ENCODE peak calls at places on chromosomes 12 and 14, in nine cellular contexts. L is cardiac muscle cell, V is ovary, B is OCI-LY7, E is right atrium auricular region, R is upper lobe of right lung, N is GM06990, Y is tibial nerve, X is mammary epithelial cell. Z is an unnamed sample. For H3K36me3, the result is how much of the 10 kb centered on the place peaks cover.

GRCh38 chr12:128089961-128090360 is 177.0 kb upstream of the TMEM132C start:
- DNase-seq in L (no peak), V (no peak), B (no peak), E (no peak), R (no peak), N (no peak), Y (no peak), X (no peak), Z (peak)

GRCh38 chr14:103872492-103873113 is 25.2 kb upstream of the PPP1R13B start:
- DNase-seq in L (no peak), V (no peak), B (peak), E (no peak), R (no peak), N (no peak), Y (no peak), X (no peak), Z (peak)

GRCh38 chr12:95173392-95174251 is 43.6 kb downstream of the FGD6 start:
- DNase-seq in L (peak), V (peak), B (no peak), E (peak), R (peak), N (no peak), Y (peak), X (peak), Z (no peak)

GRCh38 chr14:54606631-54607133 is 39.8 kb downstream of the SAMD4A start:
- DNase-seq in L (no peak), V (no peak), B (no peak), E (no peak), R (no peak), N (no peak), Y (no peak), X (peak), Z (no peak)

GRCh38 chr14:52692248-52692962 is 3.0 kb downstream of the ERO1A start:
- DNase-seq in L (no peak), V (no peak), B (peak), E (no peak), R (no peak), N (no peak), Y (no peak), X (no peak), Z (no peak)

GRCh38 chr14:94469261-94469660 is 6.7 kb downstream of the SERPINA9 start:
- DNase-seq in L (no peak), V (no peak), B (no peak), E (peak), R (no peak), N (no peak), Y (no peak), X (no peak), Z (no peak)

GRCh38 chr14:65446159-65446558 is 33.6 kb downstream of the FUT8 start:
- DNase-seq in L (no peak), V (no peak), B (no peak), E (no peak), R (no peak), N (no peak), Y (no peak), X (peak), Z (peak)

GRCh38 chr12:19967486-19967885 is 400.9 kb upstream of the PDE3A start:
- DNase-seq in L (no peak), V (no peak), B (no peak), E (no peak), R (no peak), N (no peak), Y (no peak), X (peak), Z (no peak)

GRCh38 chr14:24881496-24881895 is 168.5 kb downstream of the STXBP6 start:
- DNase-seq in L (no peak), V (no peak), B (no peak), E (no peak), R (no peak), N (no peak), Y (no peak), X (no peak), Z (no peak)

GRCh38 chr12:97435153-97435552 is 27.5 kb upstream of the RMST start:
- DNase-seq in L (no peak), V (no peak), B (no peak), E (no peak), R (no peak), N (no peak), Y (no peak), X (no peak), Z (no peak)

GRCh38 chr14:52175982-52176502 is 91.5 kb upstream of the PTGDR start:
- DNase-seq in L (no peak), V (no peak), B (peak), E (no peak), R (no peak), N (no peak), Y (no peak), X (no peak), Z (no peak)

GRCh38 chr12:108967869-108968540 is 52.9 kb downstream of the SVOP start:
- DNase-seq in L (peak), V (no peak), B (peak), E (no peak), R (no peak), N (no peak), Y (no peak), X (peak), Z (no peak)

GRCh38 chr12:90211017-90211416 is 502.4 kb upstream of the ATP2B1 start:
- DNase-seq in L (no peak), V (no peak), B (no peak), E (no peak), R (no peak), N (no peak), Y (no peak), X (peak), Z (no peak)

GRCh38 chr12:56145218-56145617 is 7.2 kb upstream of the MYL6B start:
- DNase-seq in L (no peak), V (no peak), B (no peak), E (no peak), R (no peak), N (no peak), Y (no peak), X (no peak), Z (no peak)
- H3K36me3 ChIP-seq in L (under half), V (under half), B (half or more), E (under half), R (half or more), N (under half), Y (under half), X (under half), Z (under half)

GRCh38 chr12:54261817-54262402 is 18.0 kb downstream of the CBX5 start:
- DNase-seq in L (no peak), V (no peak), B (no peak), E (no peak), R (no peak), N (no peak), Y (no peak), X (no peak), Z (no peak)

GRCh38 chr12:54259194-54260011 is 20.5 kb downstream of the CBX5 start:
- DNase-seq in L (peak), V (peak), B (peak), E (peak), R (peak), N (peak), Y (peak), X (peak), Z (peak)

GRCh38 chr12:54262403-54262925 is 17.5 kb downstream of the CBX5 start:
- DNase-seq in L (peak), V (no peak), B (no peak), E (no peak), R (no peak), N (no peak), Y (no peak), X (no peak), Z (no peak)

GRCh38 chr12:54257332-54257731 is 22.6 kb downstream of the CBX5 start:
- DNase-seq in L (no peak), V (no peak), B (no peak), E (no peak), R (no peak), N (no peak), Y (no peak), X (no peak), Z (no peak)

GRCh38 chr12:54258286-54258685 is 21.6 kb downstream of the CBX5 start:
- DNase-seq in L (no peak), V (no peak), B (no peak), E (no peak), R (no peak), N (no peak), Y (no peak), X (no peak), Z (no peak)
- H3K36me3 ChIP-seq in L (under half), V (under half), B (half or more), E (under half), R (under half), N (under half), Y (under half), X (under half), Z (under half)

GRCh38 chr12:13169255-13169654 is 27.3 kb upstream of the EMP1 start:
- DNase-seq in L (no peak), V (no peak), B (no peak), E (no peak), R (no peak), N (no peak), Y (no peak), X (no peak), Z (no peak)

GRCh38 chr12:13173537-13173936 is 23.0 kb upstream of the EMP1 start:
- DNase-seq in L (no peak), V (no peak), B (no peak), E (peak), R (no peak), N (peak), Y (peak), X (peak), Z (peak)

GRCh38 chr12:13171921-13172859 is 24.3 kb upstream of the EMP1 start:
- DNase-seq in L (peak), V (no peak), B (no peak), E (no peak), R (no peak), N (peak), Y (no peak), X (peak), Z (peak)

GRCh38 chr12:13173012-13173441 is 23.5 kb upstream of the EMP1 start:
- DNase-seq in L (no peak), V (no peak), B (no peak), E (no peak), R (no peak), N (no peak), Y (no peak), X (no peak), Z (no peak)

GRCh38 chr12:13170892-13171490 is 25.5 kb upstream of the EMP1 start:
- DNase-seq in L (no peak), V (no peak), B (no peak), E (no peak), R (no peak), N (no peak), Y (no peak), X (no peak), Z (no peak)
- H3K36me3 ChIP-seq in L (under half), V (under half), B (under half), E (under half), R (under half), N (under half), Y (under half), X (under half), Z (under half)

GRCh38 chr12:117026343-117026742 is 72.9 kb downstream of the TESC start:
- DNase-seq in L (no peak), V (no peak), B (no peak), E (no peak), R (no peak), N (no peak), Y (no peak), X (no peak), Z (peak)

GRCh38 chr12:117030187-117030896 is 68.9 kb downstream of the TESC start:
- DNase-seq in L (peak), V (peak), B (no peak), E (no peak), R (no peak), N (no peak), Y (no peak), X (no peak), Z (peak)

GRCh38 chr12:117026921-117027250 is 72.3 kb downstream of the TESC start:
- DNase-seq in L (no peak), V (peak), B (no peak), E (no peak), R (no peak), N (no peak), Y (no peak), X (no peak), Z (no peak)

GRCh38 chr12:117027251-117028086 is 71.7 kb downstream of the TESC start:
- DNase-seq in L (no peak), V (no peak), B (no peak), E (no peak), R (no peak), N (no peak), Y (no peak), X (no peak), Z (peak)

GRCh38 chr12:117028254-117028653 is 71.0 kb downstream of the TESC start:
- DNase-seq in L (no peak), V (no peak), B (no peak), E (no peak), R (no peak), N (no peak), Y (no peak), X (no peak), Z (peak)
- H3K36me3 ChIP-seq in L (under half), V (under half), B (under half), E (under half), R (under half), N (under half), Y (under half), X (under half), Z (under half)

GRCh38 chr14:100143523-100143922 is 15.9 kb downstream of the DEGS2 start:
- DNase-seq in L (no peak), V (no peak), B (no peak), E (no peak), R (no peak), N (no peak), Y (no peak), X (no peak), Z (no peak)

GRCh38 chr14:100140452-100141132 is 18.9 kb downstream of the DEGS2 start:
- DNase-seq in L (peak), V (no peak), B (no peak), E (no peak), R (peak), N (no peak), Y (no peak), X (no peak), Z (peak)

GRCh38 chr14:100142073-100143040 is 17.1 kb downstream of the DEGS2 start:
- DNase-seq in L (no peak), V (peak), B (no peak), E (peak), R (peak), N (no peak), Y (no peak), X (no peak), Z (no peak)

GRCh38 chr14:100138955-100139354 is 20.5 kb downstream of the DEGS2 start:
- DNase-seq in L (no peak), V (no peak), B (no peak), E (no peak), R (no peak), N (no peak), Y (no peak), X (no peak), Z (no peak)

DNA sequence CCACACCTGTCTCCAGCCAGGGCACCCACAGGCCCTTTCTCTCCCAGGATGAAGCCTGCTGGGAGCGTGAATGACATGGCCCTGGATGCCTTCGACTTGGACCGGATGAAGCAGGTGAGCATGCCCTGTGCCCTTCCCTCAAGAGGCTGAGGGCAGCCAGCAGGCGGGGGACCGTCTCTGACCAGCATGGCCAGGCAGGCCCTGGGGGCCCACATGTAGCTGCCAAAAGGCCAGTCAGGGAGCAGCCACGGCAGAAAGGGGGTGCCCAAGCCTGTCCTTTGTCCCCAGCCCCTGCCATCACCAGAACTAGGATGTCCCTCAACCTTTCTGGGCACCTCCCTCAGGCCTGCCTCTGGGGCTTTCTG is 18.3 kb downstream of the DEGS2 start:
- DNase-seq in L (no peak), V (no peak), B (no peak), E (no peak), R (no peak), N (no peak), Y (no peak), X (no peak), Z (no peak)
- H3K36me3 ChIP-seq in L (under half), V (under half), B (under half), E (under half), R (under half), N (under half), Y (under half), X (under half), Z (under half)

GRCh38 chr12:131909596-131910219 is 15.3 kb downstream of the ULK1 start:
- DNase-seq in L (no peak), V (no peak), B (no peak), E (no peak), R (no peak), N (peak), Y (no peak), X (no peak), Z (no peak)
- H3K36me3 ChIP-seq in L (under half), V (under half), B (under half), E (half or more), R (half or more), N (under half), Y (under half), X (under half), Z (under half)

DNA sequence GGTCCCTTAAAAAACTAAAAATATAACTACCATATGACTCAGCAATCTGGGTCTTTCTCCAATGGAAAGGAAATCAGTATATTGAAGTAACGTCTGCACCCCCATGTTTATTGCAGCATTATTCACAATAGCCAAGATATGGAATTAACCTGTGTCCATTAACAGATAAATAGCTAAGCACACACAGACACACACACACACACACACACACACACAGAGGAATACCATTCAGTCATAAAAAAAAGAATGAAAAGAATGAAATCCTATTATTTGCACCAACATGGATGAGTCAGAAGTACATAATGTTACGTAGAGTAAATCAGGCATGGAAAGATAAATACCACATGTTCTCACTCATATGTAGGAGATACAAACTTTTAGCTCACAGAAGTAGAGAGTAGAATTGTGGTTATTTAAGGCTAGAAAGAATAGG is 4.6 kb downstream of the KLRK1 start:
- DNase-seq in L (no peak), V (no peak), B (no peak), E (no peak), R (no peak), N (no peak), Y (no peak), X (peak), Z (no peak)
- H3K36me3 ChIP-seq in L (under half), V (under half), B (half or more), E (under half), R (under half), N (under half), Y (under half), X (under half), Z (under half)

DNA sequence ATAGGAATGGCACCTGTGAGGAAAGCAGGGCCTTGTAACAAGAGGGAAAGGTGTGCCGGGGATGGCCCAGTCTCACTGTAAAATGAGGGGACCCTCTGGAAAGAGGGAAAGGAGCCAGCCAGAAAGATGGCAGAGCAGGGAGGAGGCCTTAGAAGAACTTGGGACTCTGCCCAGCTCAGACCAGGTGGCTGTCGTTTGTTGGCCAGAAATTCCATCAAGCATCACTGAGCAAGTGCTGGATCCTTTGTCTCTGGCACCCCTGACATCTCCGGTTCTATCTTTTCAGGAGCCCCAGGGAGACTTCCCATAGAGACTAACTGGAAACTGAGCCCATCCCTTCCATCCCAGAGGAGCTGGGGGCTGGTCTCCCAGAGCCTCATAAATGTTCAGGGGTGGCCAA is 43.3 kb downstream of the DEGS2 start:
- DNase-seq in L (no peak), V (no peak), B (no peak), E (no peak), R (peak), N (no peak), Y (no peak), X (no peak), Z (no peak)
- H3K36me3 ChIP-seq in L (under half), V (under half), B (under half), E (under half), R (under half), N (under half), Y (under half), X (under half), Z (under half)

Z was measured in endodermal cell.